ENCODE peak calls at places on chromosomes 4 and X, in five cellular contexts. X is SK-MEL-5; J is progenitor cell of endocrine pancreas; Q is activated CD4-positive, CD25-positive, alpha-beta regulatory T cell; K is NCI-H2081. U is an unnamed sample.

GRCh38 chrX:74421181-74422028 is at the start of gene SLC16A2:
- DNase-seq in X (peak), J (peak), Q (no peak), K (peak), U (peak)

GRCh38 chr4:185235480-185236154 is 26.2 kb downstream of the SNX25 start:
- DNase-seq in X (no peak), J (no peak), Q (no peak), K (no peak), U (no peak)

GRCh38 chr4:137384476-137384875 is 147.8 kb downstream of the PCDH18 start:
- DNase-seq in X (no peak), J (no peak), Q (no peak), K (no peak), U (no peak)

GRCh38 chrX:8688776-8689175 is 43.2 kb downstream of the ANOS1 start:
- DNase-seq in X (no peak), J (no peak), Q (no peak), K (no peak), U (no peak)

GRCh38 chr4:82900016-82900334 is 560 bp upstream of the THAP9 start:
- DNase-seq in X (peak), J (no peak), Q (no peak), K (no peak), U (no peak)

GRCh38 chr4:34732579-34732978 is 1511.7 kb downstream of the ARAP2 start:
- DNase-seq in X (no peak), J (no peak), Q (no peak), K (no peak), U (no peak)

GRCh38 chr4:10608501-10609219 is 75.9 kb downstream of the CLNK start:
- DNase-seq in X (peak), J (no peak), Q (no peak), K (no peak), U (no peak)

GRCh38 chr4:98627883-98628282 is 30.5 kb downstream of the TSPAN5 start:
- DNase-seq in X (no peak), J (no peak), Q (no peak), K (no peak), U (peak)

GRCh38 chr4:167185465-167185864 is 48.8 kb downstream of the SPOCK3 start:
- DNase-seq in X (no peak), J (no peak), Q (no peak), K (no peak), U (no peak)

GRCh38 chrX:9955506-9955905 is 11.7 kb upstream of the CLDN34 start:
- DNase-seq in X (no peak), J (no peak), Q (no peak), K (no peak), U (peak)

GRCh38 chrX:132216806-132217202 is 2.4 kb downstream of the RAP2C start:
- DNase-seq in X (no peak), J (no peak), Q (no peak), K (no peak), U (peak)

GRCh38 chr4:118282692-118283091 is 70.1 kb downstream of the PRSS12 start:
- DNase-seq in X (peak), J (no peak), Q (no peak), K (no peak), U (peak)

GRCh38 chr4:169675825-169676224 is 55.4 kb downstream of the CLCN3 start:
- DNase-seq in X (no peak), J (no peak), Q (no peak), K (no peak), U (no peak)

GRCh38 chrX:16867947-16868346 is 2.2 kb downstream of the RBBP7 start:
- DNase-seq in X (no peak), J (no peak), Q (no peak), K (no peak), U (no peak)

GRCh38 chr4:20698382-20698781 is 1.9 kb upstream of the PACRGL start:
- DNase-seq in X (peak), J (no peak), Q (no peak), K (no peak), U (peak)

GRCh38 chrX:12245650-12246645 is 107.7 kb downstream of the FRMPD4 start:
- DNase-seq in X (no peak), J (no peak), Q (no peak), K (no peak), U (peak)

GRCh38 chrX:47751670-47752069 is 85.0 kb upstream of the ZNF81 start:
- DNase-seq in X (peak), J (no peak), Q (no peak), K (peak), U (peak)

GRCh38 chr4:22187203-22187835 is 238.7 kb upstream of the KCNIP4 start:
- DNase-seq in X (no peak), J (no peak), Q (no peak), K (peak), U (no peak)

GRCh38 chr4:6699903-6700302 is 6.2 kb downstream of the S100P start:
- DNase-seq in X (no peak), J (no peak), Q (no peak), K (no peak), U (no peak)

GRCh38 chrX:132092439-132093065 is 35.3 kb downstream of the FRMD7 start:
- DNase-seq in X (peak), J (peak), Q (peak), K (peak), U (peak)

GRCh38 chr4:73617256-73617655 is 3.0 kb downstream of the RASSF6 start:
- DNase-seq in X (no peak), J (no peak), Q (no peak), K (no peak), U (no peak)

GRCh38 chrX:133254666-133255065 is 36.5 kb upstream of the TFDP3 start:
- DNase-seq in X (no peak), J (no peak), Q (no peak), K (no peak), U (no peak)

GRCh38 chrX:70062961-70063550 is 799 bp downstream of the OTUD6A start:
- DNase-seq in X (no peak), J (no peak), Q (no peak), K (no peak), U (no peak)

GRCh38 chr4:174496631-174497442 is 25.5 kb downstream of the HPGD start:
- DNase-seq in X (no peak), J (no peak), Q (no peak), K (peak), U (no peak)

GRCh38 chr4:108141213-108142045 is 27.3 kb downstream of the LEF1 start:
- DNase-seq in X (no peak), J (no peak), Q (no peak), K (peak), U (no peak)

GRCh38 chrX:38112566-38112965 is 106.2 kb downstream of the SYTL5 start:
- DNase-seq in X (no peak), J (no peak), Q (no peak), K (no peak), U (no peak)

GRCh38 chrX:100404851-100405250 is 5.2 kb downstream of the PCDH19 start:
- DNase-seq in X (no peak), J (no peak), Q (no peak), K (no peak), U (no peak)

GRCh38 chrX:39753296-39753996 is 344.3 kb downstream of the BCOR start:
- DNase-seq in X (no peak), J (no peak), Q (no peak), K (no peak), U (peak)

GRCh38 chr4:78762529-78762928 is 13.6 kb upstream of the BMP2K start:
- DNase-seq in X (no peak), J (no peak), Q (no peak), K (no peak), U (no peak)

GRCh38 chrX:46770817-46771163 is 11.9 kb upstream of the SLC9A7 start:
- DNase-seq in X (no peak), J (no peak), Q (no peak), K (no peak), U (peak)

GRCh38 chr4:8050555-8051206 is 107.9 kb downstream of the ABLIM2 start:
- DNase-seq in X (no peak), J (no peak), Q (no peak), K (peak), U (no peak)

GRCh38 chrX:134734343-134735001 is 76.2 kb upstream of the PLAC1 start:
- DNase-seq in X (no peak), J (no peak), Q (no peak), K (peak), U (peak)